ENCODE peak calls at places on chromosome X, in nine cellular contexts. H is left cardiac atrium; D is stimulated activated CD4-positive, alpha-beta T cell treated with anti-CD3 and anti-CD28 coated beads, Interleukin-15, amount 100 ng/mL, for 24 hours; V is stimulated activated naive B cell treated with anti-CD40 and anti-IgM and Interleukin-4, amounts not matched to agents 10 μg/mL and 1 μg/mL and 100 μg/mL, for 72 hours; G is T-cell; C is B cell; T is uterus; E is pancreas; X is H7. W is an unnamed sample.

GRCh38 chrX:136086521-136086920 is 60.8 kb upstream of the FHL1 start:
- DNase-seq in H (no peak), E (no peak), T (no peak), X (no peak), C (no peak), D (no peak), V (no peak), G (no peak), W (no peak)

GRCh38 chrX:116281106-116281505 is 110.6 kb downstream of the AGTR2 start:
- DNase-seq in E (no peak), T (no peak), H (no peak), X (no peak), G (no peak), D (no peak), V (no peak), C (no peak), W (no peak)

GRCh38 chrX:154457491-154458115 is 478 bp upstream of the PLXNA3 start:
- DNase-seq in C (peak), V (peak), D (peak), T (peak), X (peak), E (peak), H (no peak), G (peak), W (peak)

GRCh38 chrX:136819026-136819425 is 38.3 kb upstream of the ARHGEF6 start:
- DNase-seq in D (no peak), G (no peak), E (no peak), T (no peak), H (no peak), X (no peak), V (no peak), C (no peak), W (no peak)

GRCh38 chrX:38539748-38540147 is 21.6 kb upstream of the TSPAN7 start:
- DNase-seq in V (no peak), T (no peak), H (no peak), E (no peak), C (no peak), G (no peak), X (no peak), D (no peak), W (no peak)

GRCh38 chrX:146602246-146602645 is 207.3 kb upstream of the CXorf51B start:
- DNase-seq in D (no peak), E (no peak), T (no peak), C (no peak), G (no peak), V (no peak), H (no peak), X (no peak), W (no peak)

GRCh38 chrX:3581609-3582108 is 131.8 kb downstream of the PRKX start:
- DNase-seq in H (no peak), X (no peak), C (no peak), D (no peak), E (no peak), T (no peak), V (no peak), G (no peak), W (no peak)

GRCh38 chrX:36913551-36913950 is 94.6 kb upstream of the FAM47C start:
- DNase-seq in X (no peak), C (no peak), G (no peak), E (no peak), D (no peak), H (no peak), V (no peak), T (no peak), W (no peak)

GRCh38 chrX:153926863-153927685 is 1.0 kb upstream of the ARHGAP4 start:
- DNase-seq in D (peak), T (no peak), G (peak), H (peak), C (peak), E (peak), V (peak), X (no peak), W (peak)

GRCh38 chrX:71154196-71154595 is 9.6 kb downstream of the NLGN3 start:
- DNase-seq in G (no peak), X (no peak), V (no peak), C (no peak), D (no peak), T (no peak), H (no peak), E (no peak), W (no peak)

GRCh38 chrX:153958605-153959004 is 13.0 kb downstream of the HCFC1 start:
- DNase-seq in C (no peak), X (no peak), D (no peak), E (no peak), G (no peak), T (no peak), V (no peak), H (no peak), W (no peak)

GRCh38 chrX:13938053-13938765 is 91.5 kb downstream of the GEMIN8 start:
- DNase-seq in E (peak), G (no peak), X (peak), T (peak), D (peak), C (peak), H (peak), V (no peak), W (no peak)

GRCh38 chrX:15943393-15943792 is 88.8 kb upstream of the AP1S2 start:
- DNase-seq in D (no peak), X (no peak), G (no peak), T (no peak), C (no peak), V (no peak), E (no peak), H (no peak), W (no peak)

GRCh38 chrX:124098089-124098488 is 136.6 kb downstream of the STAG2 start:
- DNase-seq in C (peak), X (no peak), E (no peak), G (no peak), T (no peak), D (no peak), H (no peak), V (no peak), W (no peak)

GRCh38 chrX:2342878-2343277 is 157.9 kb downstream of the DHRSX start:
- DNase-seq in V (no peak), E (no peak), G (no peak), T (no peak), D (no peak), X (no peak), C (no peak), H (no peak), W (no peak)

GRCh38 chrX:68895339-68896250 is 66.8 kb downstream of the EFNB1 start:
- DNase-seq in C (no peak), E (peak), H (peak), V (no peak), X (no peak), T (no peak), D (peak), G (no peak), W (no peak)

W was measured in GM19239.